ENCODE peak calls at places on chromosomes 1 and 21, in seven cellular contexts. J, Y, W, X, I, B and G are unnamed samples.

GRCh38 chr1:67771152-67771551 is 62.1 kb downstream of the GNG12 start:
- DNase-seq in B (no peak), X (no peak), J (peak; percentile 91), I (no peak), Y (no peak), W (no peak), G (no peak)

GRCh38 chr1:158093376-158093775 is 87.3 kb upstream of the CD1D start:
- DNase-seq in W (no peak), J (no peak), Y (no peak), X (no peak), B (no peak), I (no peak), G (no peak)

GRCh38 chr1:38029725-38030511 is 16.7 kb downstream of the POU3F1 start:
- DNase-seq in B (peak; percentile 51), I (peak; percentile 31), Y (peak; percentile 21), W (peak; percentile 85), J (peak; percentile 86), X (peak; percentile 64), G (no peak)

GRCh38 chr21:44425307-44425894 is 29.9 kb upstream of the LRRC3 start:
- DNase-seq in Y (no peak), B (peak; percentile 10), W (no peak), J (peak; percentile 48), X (no peak), I (no peak), G (no peak)

GRCh38 chr1:232322162-232322734 is 307.7 kb downstream of the SIPA1L2 start:
- DNase-seq in B (no peak), I (no peak), X (no peak), W (no peak), J (no peak), Y (peak; percentile 67), G (no peak)

GRCh38 chr1:184622136-184622823 is 132.4 kb downstream of the EDEM3 start:
- DNase-seq in J (peak; percentile 77), W (peak; percentile 48), Y (peak; percentile 83), B (peak; percentile 81), I (no peak), X (peak; percentile 91), G (peak; percentile 89)

GRCh38 chr1:155261401-155261887 is 716 bp downstream of the SCAMP3 start:
- DNase-seq in W (peak; percentile 26), X (peak; percentile 63), B (no peak), Y (no peak), J (no peak), I (no peak), G (no peak)

GRCh38 chr1:37949524-37950152 is 2.8 kb upstream of the INPP5B start:
- DNase-seq in Y (no peak), J (no peak), X (no peak), I (no peak), W (no peak), B (no peak), G (peak; percentile 48)

GRCh38 chr1:43622471-43622870 is 27.5 kb upstream of the KDM4A start:
- DNase-seq in X (no peak), J (no peak), Y (no peak), B (no peak), W (no peak), I (no peak), G (no peak)

GRCh38 chr1:88800382-88801051 is 90.8 kb downstream of the GTF2B start:
- DNase-seq in J (no peak), I (peak; percentile 7), X (no peak), B (no peak), W (peak; percentile 72), Y (no peak), G (no peak)

GRCh38 chr1:7893529-7894180 is 40.8 kb upstream of the UTS2 start:
- DNase-seq in I (no peak), J (no peak), X (no peak), Y (no peak), B (no peak), W (no peak), G (peak; percentile 90)

GRCh38 chr21:45523411-45524101 is 18.7 kb downstream of the SLC19A1 start:
- DNase-seq in B (peak; percentile 12), J (no peak), Y (peak; percentile 6), W (no peak), X (peak; percentile 64), I (no peak), G (no peak)

GRCh38 chr1:44501022-44501910 is 96.2 kb downstream of the RNF220 start:
- DNase-seq in W (no peak), J (no peak), I (no peak), B (no peak), X (peak; percentile 70), Y (no peak), G (no peak)

GRCh38 chr21:43769325-43769958 is 6.7 kb downstream of the CSTB start:
- DNase-seq in I (no peak), Y (no peak), X (peak; percentile 41), J (no peak), B (no peak), W (no peak), G (no peak)

GRCh38 chr1:181646723-181647122 is 163.4 kb downstream of the CACNA1E start:
- DNase-seq in J (no peak), Y (no peak), I (no peak), X (no peak), W (no peak), B (no peak), G (no peak)

GRCh38 chr1:211621471-211622198 is 42.7 kb upstream of the SLC30A1 start:
- DNase-seq in B (peak; percentile 33), I (no peak), X (peak; percentile 76), W (no peak), J (no peak), Y (no peak), G (no peak)

GRCh38 chr1:55965981-55966461 is 613.3 kb downstream of the PLPP3 start:
- DNase-seq in W (no peak), Y (no peak), J (peak; percentile 69), X (no peak), B (no peak), I (no peak), G (no peak)

GRCh38 chr1:104463126-104463697 is 713.5 kb downstream of the AMY1C start:
- DNase-seq in I (no peak), Y (no peak), B (no peak), W (no peak), X (no peak), J (no peak), G (no peak)

GRCh38 chr21:15094706-15095105 is 29.9 kb upstream of the NRIP1 start:
- DNase-seq in X (no peak), J (peak; percentile 42), Y (no peak), I (no peak), W (peak; percentile 21), B (no peak), G (no peak)

GRCh38 chr1:156906206-156906910 is 12.8 kb downstream of the PEAR1 start:
- DNase-seq in I (no peak), X (no peak), J (no peak), Y (no peak), B (no peak), W (no peak), G (no peak)

GRCh38 chr1:212012034-212012740 is 23.2 kb downstream of the INTS7 start:
- DNase-seq in X (peak; percentile 81), W (peak; percentile 76), I (peak; percentile 50), Y (peak; percentile 70), J (peak; percentile 61), B (peak; percentile 25), G (peak; percentile 68)

GRCh38 chr1:201692307-201693018 is 136.5 kb upstream of the IPO9 start:
- DNase-seq in X (no peak), B (no peak), J (no peak), I (no peak), W (no peak), Y (no peak), G (no peak)

GRCh38 chr1:18069903-18070302 is 37.7 kb upstream of the IGSF21 start:
- DNase-seq in W (no peak), X (no peak), B (no peak), Y (no peak), J (no peak), I (no peak), G (no peak)

GRCh38 chr1:185733818-185734709 is at the start of gene HMCN1:
- DNase-seq in I (no peak), W (peak; percentile 94), J (peak; percentile 62), X (peak; percentile 94), Y (peak; percentile 54), B (peak; percentile 80), G (peak; percentile 89)

GRCh38 chr1:227604446-227604845 is 41.1 kb downstream of the ZNF678 start:
- DNase-seq in J (no peak), W (no peak), I (no peak), B (no peak), Y (no peak), X (no peak), G (no peak)

GRCh38 chr1:201022178-201022823 is 1.2 kb downstream of the KIF21B start:
- DNase-seq in B (no peak), J (no peak), I (no peak), W (no peak), Y (no peak), X (peak; percentile 22), G (no peak)

GRCh38 chr1:18400347-18401102 is 80.2 kb upstream of the KLHDC7A start:
- DNase-seq in I (no peak), Y (peak; percentile 60), B (no peak), W (no peak), X (no peak), J (no peak), G (no peak)

GRCh38 chr1:153880962-153881361 is 41.8 kb downstream of the GATAD2B start:
- DNase-seq in W (peak; percentile 99), B (peak; percentile 85), X (peak; percentile 94), J (peak; percentile 77), I (peak; percentile 13), Y (peak; percentile 88), G (peak; percentile 84)

GRCh38 chr1:68600049-68600661 is 103.3 kb upstream of the DEPDC1 start:
- DNase-seq in J (peak; percentile 8), X (no peak), I (no peak), Y (no peak), B (no peak), W (peak; percentile 26), G (no peak)

GRCh38 chr1:232974971-232975370 is 24.6 kb downstream of the NTPCR start:
- DNase-seq in B (no peak), X (no peak), Y (no peak), W (no peak), I (no peak), J (no peak), G (no peak)

GRCh38 chr21:30486180-30486579 is 1.1 kb downstream of the KRTAP19-2 start:
- DNase-seq in J (no peak), X (no peak), Y (no peak), W (no peak), I (no peak), B (no peak), G (no peak)
- H3K9me3 ChIP-seq in J (peaks cover 7% of the 10 kb centered on the region), X (no peaks in the 10 kb centered on the region), Y (no peaks in the 10 kb centered on the region), W (peaks cover 7% of the 10 kb centered on the region), I (no peaks in the 10 kb centered on the region), B (peaks cover 30% of the 10 kb centered on the region), G (no peaks in the 10 kb centered on the region)

GRCh38 chr21:42195378-42196031 is 23.4 kb upstream of the ABCG1 start:
- DNase-seq in J (no peak), X (no peak), B (peak; percentile 29), W (no peak), Y (peak; percentile 44), I (no peak), G (peak; percentile 75)
- H3K4me1 ChIP-seq in J (peaks cover 34% of the 10 kb centered on the region), X (no peaks in the 10 kb centered on the region), B (peaks cover 9% of the 10 kb centered on the region), W (peaks cover 20% of the 10 kb centered on the region), Y (peaks cover 14% of the 10 kb centered on the region), I (peaks cover 60% of the 10 kb centered on the region), G (no peaks in the 10 kb centered on the region)

GRCh38 chr1:41102208-41102607 is 80.7 kb upstream of the SLFNL1 start:
- DNase-seq in X (peak; percentile 96), Y (peak; percentile 90), I (no peak), B (peak; percentile 90), W (peak; percentile 86), J (peak; percentile 61), G (peak; percentile 89)
- H3K9me3 ChIP-seq in X (no peaks in the 10 kb centered on the region), Y (no peaks in the 10 kb centered on the region), I (no peaks in the 10 kb centered on the region), B (no peaks in the 10 kb centered on the region), W (no peaks in the 10 kb centered on the region), J (no peaks in the 10 kb centered on the region), G (no peaks in the 10 kb centered on the region)

GRCh38 chr1:206070627-206071304 is 17.8 kb downstream of the RHEX start:
- DNase-seq in B (no peak), I (no peak), J (no peak), X (no peak), W (no peak), Y (no peak), G (no peak)
- H3K4me1 ChIP-seq in B (peaks cover 20% of the 10 kb centered on the region), I (no peaks in the 10 kb centered on the region), J (peaks cover under 1% of the 10 kb centered on the region), X (peaks cover 3% of the 10 kb centered on the region), W (no peaks in the 10 kb centered on the region), Y (no peaks in the 10 kb centered on the region), G (no peaks in the 10 kb centered on the region)